ENCODE peak calls at places on chromosomes 5 and 9, in six cellular contexts. One of them, this sample, is unnamed.
A peak's percentile ranks its signal among the peaks of the same experiment; 100 is the strongest.

GRCh38 chr9:98256632-98257218 is 1.3 kb upstream of the TBC1D2 start:
- DNase-seq in upper lobe of left lung: no peak
- DNase-seq in GM12865: no peak
- DNase-seq in endothelial cell of umbilical vein: no peak
- DNase-seq in AG04449: no peak
- DNase-seq in OCI-LY7: peak; percentile 38
- DNase-seq in this sample: no peak

GRCh38 chr5:90169078-90169477 is 240.5 kb downstream of the CETN3 start:
- DNase-seq in upper lobe of left lung: no peak
- DNase-seq in GM12865: no peak
- DNase-seq in endothelial cell of umbilical vein: no peak
- DNase-seq in AG04449: no peak
- DNase-seq in OCI-LY7: no peak
- DNase-seq in this sample: no peak

GRCh38 chr9:95137587-95138145 is 179.8 kb downstream of the FANCC start:
- DNase-seq in upper lobe of left lung: peak; percentile 70
- DNase-seq in GM12865: no peak
- DNase-seq in endothelial cell of umbilical vein: no peak
- DNase-seq in AG04449: no peak
- DNase-seq in OCI-LY7: no peak
- DNase-seq in this sample: no peak

GRCh38 chr9:81424431-81424830 is 264.9 kb downstream of the TLE1 start:
- DNase-seq in upper lobe of left lung: no peak
- DNase-seq in GM12865: no peak
- DNase-seq in endothelial cell of umbilical vein: no peak
- DNase-seq in AG04449: peak; percentile 16
- DNase-seq in OCI-LY7: no peak
- DNase-seq in this sample: no peak

GRCh38 chr5:161009817-161010216 is 157.8 kb upstream of the ATP10B start:
- DNase-seq in upper lobe of left lung: no peak
- DNase-seq in GM12865: no peak
- DNase-seq in endothelial cell of umbilical vein: no peak
- DNase-seq in AG04449: no peak
- DNase-seq in OCI-LY7: no peak
- DNase-seq in this sample: no peak

GRCh38 chr5:98657559-98657958 is 115.9 kb upstream of the RGMB start:
- DNase-seq in upper lobe of left lung: no peak
- DNase-seq in GM12865: no peak
- DNase-seq in endothelial cell of umbilical vein: no peak
- DNase-seq in AG04449: no peak
- DNase-seq in OCI-LY7: no peak
- DNase-seq in this sample: no peak

GRCh38 chr5:162274684-162275083 is 207.1 kb downstream of the GABRG2 start:
- DNase-seq in upper lobe of left lung: no peak
- DNase-seq in GM12865: no peak
- DNase-seq in endothelial cell of umbilical vein: no peak
- DNase-seq in AG04449: no peak
- DNase-seq in OCI-LY7: no peak
- DNase-seq in this sample: no peak

GRCh38 chr5:54904425-54904824 is 81.0 kb downstream of the ESM1 start:
- DNase-seq in upper lobe of left lung: no peak
- DNase-seq in GM12865: no peak
- DNase-seq in endothelial cell of umbilical vein: peak; percentile 52
- DNase-seq in AG04449: no peak
- DNase-seq in OCI-LY7: no peak
- DNase-seq in this sample: peak; percentile 54

GRCh38 chr5:57494104-57495098 is 11.8 kb upstream of the ACTBL2 start:
- DNase-seq in upper lobe of left lung: no peak
- DNase-seq in GM12865: peak; percentile 83
- DNase-seq in endothelial cell of umbilical vein: peak; percentile 93
- DNase-seq in AG04449: peak; percentile 94
- DNase-seq in OCI-LY7: no peak
- DNase-seq in this sample: peak; percentile 99

GRCh38 chr9:14159440-14160222 is 154.3 kb downstream of the NFIB start:
- DNase-seq in upper lobe of left lung: no peak
- DNase-seq in GM12865: no peak
- DNase-seq in endothelial cell of umbilical vein: no peak
- DNase-seq in AG04449: no peak
- DNase-seq in OCI-LY7: no peak
- DNase-seq in this sample: no peak

GRCh38 chr5:14684757-14685156 is 20.2 kb downstream of the OTULIN start:
- DNase-seq in upper lobe of left lung: no peak
- DNase-seq in GM12865: no peak
- DNase-seq in endothelial cell of umbilical vein: no peak
- DNase-seq in AG04449: no peak
- DNase-seq in OCI-LY7: no peak
- DNase-seq in this sample: no peak

GRCh38 chr5:151020304-151021031 is at the start of gene GPX3:
- DNase-seq in upper lobe of left lung: peak; percentile 95
- DNase-seq in GM12865: no peak
- DNase-seq in endothelial cell of umbilical vein: peak; percentile 69
- DNase-seq in AG04449: no peak
- DNase-seq in OCI-LY7: no peak
- DNase-seq in this sample: no peak

GRCh38 chr9:18689881-18690280 is 215.9 kb downstream of the ADAMTSL1 start:
- DNase-seq in upper lobe of left lung: no peak
- DNase-seq in GM12865: peak; percentile 19
- DNase-seq in endothelial cell of umbilical vein: no peak
- DNase-seq in AG04449: peak; percentile 36
- DNase-seq in OCI-LY7: no peak
- DNase-seq in this sample: no peak

GRCh38 chr5:164504141-164504772 is 998.8 kb downstream of the MAT2B start:
- DNase-seq in upper lobe of left lung: no peak
- DNase-seq in GM12865: peak; percentile 70
- DNase-seq in endothelial cell of umbilical vein: peak; percentile 71
- DNase-seq in AG04449: peak; percentile 7
- DNase-seq in OCI-LY7: peak; percentile 55
- DNase-seq in this sample: peak; percentile 81

GRCh38 chr9:135611142-135611874 is 28.0 kb downstream of the GLT6D1 start:
- DNase-seq in upper lobe of left lung: peak; percentile 22
- DNase-seq in GM12865: no peak
- DNase-seq in endothelial cell of umbilical vein: no peak
- DNase-seq in AG04449: no peak
- DNase-seq in OCI-LY7: no peak
- DNase-seq in this sample: no peak

GRCh38 chr9:114924327-114924726 is 6.1 kb downstream of the TNFSF8 start:
- DNase-seq in upper lobe of left lung: no peak
- DNase-seq in GM12865: no peak
- DNase-seq in endothelial cell of umbilical vein: no peak
- DNase-seq in AG04449: no peak
- DNase-seq in OCI-LY7: peak; percentile 47
- DNase-seq in this sample: no peak

GRCh38 chr9:114301798-114302565 is 20.9 kb upstream of the ORM1 start:
- DNase-seq in upper lobe of left lung: no peak
- DNase-seq in GM12865: no peak
- DNase-seq in endothelial cell of umbilical vein: no peak
- DNase-seq in AG04449: no peak
- DNase-seq in OCI-LY7: no peak
- DNase-seq in this sample: no peak

GRCh38 chr9:113875917-113876805 is at the start of gene ZNF618:
- DNase-seq in upper lobe of left lung: peak; percentile 91
- DNase-seq in GM12865: peak; percentile 11
- DNase-seq in endothelial cell of umbilical vein: peak; percentile 42
- DNase-seq in AG04449: no peak
- DNase-seq in OCI-LY7: peak; percentile 9
- DNase-seq in this sample: peak; percentile 32

DNA sequence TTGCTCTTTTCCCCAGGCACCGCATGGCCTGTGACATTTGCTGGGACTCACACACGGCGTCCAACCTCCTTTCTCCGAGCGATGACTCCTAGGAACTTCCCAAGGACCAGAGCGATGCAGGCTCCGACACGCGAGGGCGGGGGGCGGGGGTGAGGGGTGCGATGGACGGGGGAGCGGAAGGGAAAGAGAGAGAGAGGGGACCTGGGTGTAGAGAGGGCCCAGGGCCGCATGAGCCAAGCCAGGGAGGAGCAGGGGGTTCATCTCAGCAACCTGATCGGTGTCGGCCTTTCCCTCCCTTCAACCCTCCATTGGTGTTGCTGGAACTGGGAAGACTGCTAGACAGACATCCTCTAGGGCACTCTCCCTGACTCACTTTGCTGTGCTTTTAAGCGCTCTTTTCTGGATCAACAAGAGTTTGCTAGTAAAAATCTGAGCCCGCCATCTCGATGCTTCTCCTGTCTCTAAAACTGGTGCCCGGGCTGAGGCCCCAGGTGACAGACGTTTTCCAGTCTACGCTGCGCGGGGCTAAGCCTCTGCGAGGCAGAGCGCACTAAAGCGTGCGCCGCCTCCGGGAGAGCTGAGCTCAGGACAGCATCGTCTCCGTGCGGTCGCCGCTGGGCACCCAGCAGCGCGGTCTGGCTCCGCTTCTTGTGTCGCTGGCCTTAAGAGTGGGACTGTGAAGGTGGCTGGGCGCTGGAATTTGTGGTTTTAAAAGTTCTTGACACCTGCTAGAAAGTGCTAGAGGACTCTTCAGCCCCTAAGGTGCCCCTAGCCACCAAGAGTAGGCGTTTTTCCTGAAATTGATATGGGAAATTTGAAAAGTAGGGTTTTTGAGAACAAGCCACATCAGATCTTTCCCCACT is 1.0 kb upstream of the TSLP start:
- DNase-seq in upper lobe of left lung: peak; percentile 85
- DNase-seq in GM12865: peak; percentile 50
- DNase-seq in endothelial cell of umbilical vein: peak; percentile 33
- DNase-seq in AG04449: no peak
- DNase-seq in OCI-LY7: no peak
- DNase-seq in this sample: no peak
- TF ChIP-seq CTCF in upper lobe of left lung: no peak
- TF ChIP-seq CTCF in GM12865: no peak
- TF ChIP-seq CTCF in endothelial cell of umbilical vein: no peak
- TF ChIP-seq CTCF in AG04449: no peak
- TF ChIP-seq CTCF in OCI-LY7: no peak
- TF ChIP-seq CTCF in this sample: no peak

GRCh38 chr9:19701274-19701673 is 87.6 kb downstream of the SLC24A2 start:
- DNase-seq in upper lobe of left lung: no peak
- DNase-seq in GM12865: no peak
- DNase-seq in endothelial cell of umbilical vein: no peak
- DNase-seq in AG04449: no peak
- DNase-seq in OCI-LY7: no peak
- DNase-seq in this sample: no peak

GRCh38 chr9:19703702-19704101 is 85.1 kb downstream of the SLC24A2 start:
- DNase-seq in upper lobe of left lung: no peak
- DNase-seq in GM12865: no peak
- DNase-seq in endothelial cell of umbilical vein: no peak
- DNase-seq in AG04449: no peak
- DNase-seq in OCI-LY7: no peak
- DNase-seq in this sample: no peak

GRCh38 chr9:19698960-19699359 is 89.9 kb downstream of the SLC24A2 start:
- DNase-seq in upper lobe of left lung: no peak
- DNase-seq in GM12865: no peak
- DNase-seq in endothelial cell of umbilical vein: no peak
- DNase-seq in AG04449: no peak
- DNase-seq in OCI-LY7: no peak
- DNase-seq in this sample: no peak

GRCh38 chr9:19701991-19702390 is 86.8 kb downstream of the SLC24A2 start:
- DNase-seq in upper lobe of left lung: no peak
- DNase-seq in GM12865: no peak
- DNase-seq in endothelial cell of umbilical vein: no peak
- DNase-seq in AG04449: no peak
- DNase-seq in OCI-LY7: no peak
- DNase-seq in this sample: no peak

DNA sequence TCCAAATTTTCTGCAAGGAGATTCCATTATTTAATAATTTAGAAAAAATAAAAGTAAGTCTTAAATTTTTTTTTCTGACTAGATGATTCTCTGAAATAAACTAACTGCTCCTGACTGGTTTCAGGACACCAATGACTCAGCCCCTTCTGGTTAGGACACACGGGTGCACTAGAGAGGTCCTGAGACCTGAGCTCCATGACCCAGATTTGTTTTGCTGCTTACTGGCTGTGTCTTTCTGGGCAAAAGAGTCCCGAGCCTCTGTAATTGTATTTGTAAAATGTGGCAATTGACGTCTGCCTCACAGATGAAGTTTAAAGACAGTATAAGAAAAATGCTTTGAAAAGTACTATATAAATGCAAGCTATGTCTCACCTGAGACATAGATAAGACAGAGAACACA is 89.1 kb downstream of the SLC24A2 start:
- DNase-seq in upper lobe of left lung: no peak
- DNase-seq in GM12865: no peak
- DNase-seq in endothelial cell of umbilical vein: no peak
- DNase-seq in AG04449: no peak
- DNase-seq in OCI-LY7: no peak
- DNase-seq in this sample: peak; percentile 3
- TF ChIP-seq CTCF in upper lobe of left lung: no peak
- TF ChIP-seq CTCF in GM12865: no peak
- TF ChIP-seq CTCF in endothelial cell of umbilical vein: no peak
- TF ChIP-seq CTCF in AG04449: no peak
- TF ChIP-seq CTCF in OCI-LY7: no peak
- TF ChIP-seq CTCF in this sample: no peak

GRCh38 chr9:79581388-79581787 is 9.6 kb downstream of the TLE4 start:
- DNase-seq in upper lobe of left lung: no peak
- DNase-seq in GM12865: no peak
- DNase-seq in endothelial cell of umbilical vein: peak; percentile 85
- DNase-seq in AG04449: no peak
- DNase-seq in OCI-LY7: no peak
- DNase-seq in this sample: peak; percentile 20

GRCh38 chr9:79580065-79580464 is 8.3 kb downstream of the TLE4 start:
- DNase-seq in upper lobe of left lung: no peak
- DNase-seq in GM12865: no peak
- DNase-seq in endothelial cell of umbilical vein: no peak
- DNase-seq in AG04449: no peak
- DNase-seq in OCI-LY7: no peak
- DNase-seq in this sample: no peak

GRCh38 chr9:79583957-79584654 is 12.3 kb downstream of the TLE4 start:
- DNase-seq in upper lobe of left lung: no peak
- DNase-seq in GM12865: peak; percentile 20
- DNase-seq in endothelial cell of umbilical vein: no peak
- DNase-seq in AG04449: no peak
- DNase-seq in OCI-LY7: no peak
- DNase-seq in this sample: no peak

GRCh38 chr9:79579624-79580023 is 7.9 kb downstream of the TLE4 start:
- DNase-seq in upper lobe of left lung: no peak
- DNase-seq in GM12865: no peak
- DNase-seq in endothelial cell of umbilical vein: no peak
- DNase-seq in AG04449: no peak
- DNase-seq in OCI-LY7: no peak
- DNase-seq in this sample: no peak

DNA sequence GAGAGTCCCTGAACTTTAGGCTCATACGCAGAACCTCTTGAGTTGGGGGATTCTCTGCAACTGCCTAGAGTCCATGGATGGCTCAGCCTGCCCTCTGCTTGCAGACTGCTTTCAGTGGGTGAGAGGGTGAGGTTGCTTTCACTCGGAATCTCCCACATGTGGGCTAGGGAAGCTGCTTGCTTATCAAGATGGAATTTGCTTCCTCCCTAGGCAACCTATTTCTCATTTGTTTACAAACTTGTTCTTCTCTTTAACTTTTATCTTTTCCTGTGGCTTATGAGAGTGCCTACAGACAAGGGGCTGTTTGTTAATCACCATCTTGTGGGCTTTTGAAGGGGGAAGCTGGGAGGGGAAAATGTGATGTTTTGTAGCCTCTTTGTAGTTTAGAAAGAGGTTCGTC is 10.0 kb downstream of the TLE4 start:
- DNase-seq in upper lobe of left lung: no peak
- DNase-seq in GM12865: no peak
- DNase-seq in endothelial cell of umbilical vein: peak; percentile 76
- DNase-seq in AG04449: peak; percentile 72
- DNase-seq in OCI-LY7: no peak
- DNase-seq in this sample: no peak
- TF ChIP-seq CTCF in upper lobe of left lung: no peak
- TF ChIP-seq CTCF in GM12865: no peak
- TF ChIP-seq CTCF in endothelial cell of umbilical vein: no peak
- TF ChIP-seq CTCF in AG04449: peak; percentile 13
- TF ChIP-seq CTCF in OCI-LY7: no peak
- TF ChIP-seq CTCF in this sample: no peak

GRCh38 chr9:79603222-79603925 is 31.6 kb downstream of the TLE4 start:
- DNase-seq in upper lobe of left lung: no peak
- DNase-seq in GM12865: no peak
- DNase-seq in endothelial cell of umbilical vein: no peak
- DNase-seq in AG04449: no peak
- DNase-seq in OCI-LY7: no peak
- DNase-seq in this sample: no peak
- TF ChIP-seq CTCF in upper lobe of left lung: no peak
- TF ChIP-seq CTCF in GM12865: no peak
- TF ChIP-seq CTCF in endothelial cell of umbilical vein: no peak
- TF ChIP-seq CTCF in AG04449: no peak
- TF ChIP-seq CTCF in OCI-LY7: no peak
- TF ChIP-seq CTCF in this sample: no peak

This sample was measured in MCF 10A.